ENCODE peak calls at places on chromosomes 13 and 19, in six cellular contexts. N is breast epithelium; D is A549; X is psoas muscle; C is naive thymus-derived CD4-positive, alpha-beta T cell; P is PC-9. Y is an unnamed sample.
A peak's percentile ranks its signal among the peaks of the same experiment; 100 is the strongest.

GRCh38 chr19:4877753-4878490 is 10.5 kb upstream of the PLIN3 start:
- DNase-seq in P (no peak), C (no peak), N (peak; percentile 86), X (peak; percentile 94), D (no peak), Y (no peak)

GRCh38 chr13:36981156-36981743 is 17.9 kb downstream of the ALG5 start:
- DNase-seq in C (no peak), X (no peak), P (no peak), N (no peak), D (peak; percentile 45), Y (no peak)

GRCh38 chr13:26561636-26562537 is 4.4 kb downstream of the WASF3 start:
- DNase-seq in P (no peak), X (no peak), N (no peak), D (no peak), C (no peak), Y (no peak)

GRCh38 chr19:6802336-6803035 is 30.0 kb downstream of the VAV1 start:
- DNase-seq in P (peak; percentile 35), D (peak; percentile 79), X (peak; percentile 50), C (peak; percentile 44), N (peak; percentile 19), Y (peak; percentile 51)

GRCh38 chr13:42398542-42398941 is 126.6 kb downstream of the AKAP11 start:
- DNase-seq in D (no peak), N (no peak), X (no peak), C (no peak), P (no peak), Y (no peak)

GRCh38 chr19:27740396-27740795 is 1472.6 kb downstream of the UQCRFS1 start:
- DNase-seq in P (no peak), C (no peak), X (no peak), N (no peak), D (no peak), Y (no peak)

GRCh38 chr13:99636728-99637353 is 135.6 kb downstream of the TM9SF2 start:
- DNase-seq in P (no peak), D (no peak), C (no peak), N (no peak), X (no peak), Y (no peak)

GRCh38 chr13:69124996-69125395 is 982.6 kb upstream of the ATXN8OS start:
- DNase-seq in D (no peak), X (no peak), C (no peak), P (no peak), N (no peak), Y (no peak)

GRCh38 chr13:40983725-40984669 is 35.1 kb downstream of the ELF1 start:
- DNase-seq in D (no peak), N (no peak), P (no peak), C (no peak), X (no peak), Y (no peak)

GRCh38 chr13:39451860-39452301 is 151.1 kb downstream of the LHFPL6 start:
- DNase-seq in X (peak; percentile 67), P (no peak), D (no peak), N (no peak), C (no peak), Y (no peak)

GRCh38 chr13:20713014-20713376 is 9.5 kb downstream of the IL17D start:
- DNase-seq in C (no peak), D (no peak), X (no peak), N (no peak), P (no peak), Y (no peak)

GRCh38 chr19:33212773-33213172 is 12.9 kb downstream of the SLC7A10 start:
- DNase-seq in X (peak; percentile 31), C (no peak), D (no peak), P (no peak), N (no peak), Y (peak; percentile 84)

GRCh38 chr19:7840629-7841028 is 10.6 kb downstream of the EVI5L start:
- DNase-seq in X (no peak), D (no peak), N (no peak), C (no peak), P (no peak), Y (no peak)

GRCh38 chr13:51804295-51805172 is 571 bp upstream of the DHRS12 start:
- DNase-seq in X (peak; percentile 65), D (no peak), C (peak; percentile 66), P (no peak), N (peak; percentile 50), Y (no peak)

GRCh38 chr13:21453352-21454089 is 5.6 kb downstream of the ZDHHC20 start:
- DNase-seq in D (no peak), P (no peak), N (no peak), X (no peak), C (no peak), Y (no peak)

GRCh38 chr19:1312732-1313694 is 27.3 kb downstream of the EFNA2 start:
- DNase-seq in X (no peak), N (no peak), C (no peak), D (peak; percentile 70), P (peak; percentile 61), Y (no peak)

GRCh38 chr19:2150794-2151338 is 500 bp downstream of the AP3D1 start:
- DNase-seq in N (peak; percentile 36), D (no peak), P (peak; percentile 17), C (peak; percentile 20), X (peak; percentile 71), Y (peak; percentile 72)

GRCh38 chr13:40272776-40273139 is 393.7 kb downstream of the FOXO1 start:
- DNase-seq in P (peak; percentile 19), C (no peak), X (no peak), D (no peak), N (no peak), Y (no peak)

GRCh38 chr19:13613447-13613846 is 107.2 kb upstream of the CACNA1A start:
- DNase-seq in X (no peak), C (no peak), D (no peak), P (no peak), N (no peak), Y (no peak)
- H3K4me1 ChIP-seq in X (no peaks in the 10 kb centered on the region), C (no peaks in the 10 kb centered on the region), D (peaks cover 7% of the 10 kb centered on the region), P (no peaks in the 10 kb centered on the region), N (no peaks in the 10 kb centered on the region), Y (no peaks in the 10 kb centered on the region)

DNA sequence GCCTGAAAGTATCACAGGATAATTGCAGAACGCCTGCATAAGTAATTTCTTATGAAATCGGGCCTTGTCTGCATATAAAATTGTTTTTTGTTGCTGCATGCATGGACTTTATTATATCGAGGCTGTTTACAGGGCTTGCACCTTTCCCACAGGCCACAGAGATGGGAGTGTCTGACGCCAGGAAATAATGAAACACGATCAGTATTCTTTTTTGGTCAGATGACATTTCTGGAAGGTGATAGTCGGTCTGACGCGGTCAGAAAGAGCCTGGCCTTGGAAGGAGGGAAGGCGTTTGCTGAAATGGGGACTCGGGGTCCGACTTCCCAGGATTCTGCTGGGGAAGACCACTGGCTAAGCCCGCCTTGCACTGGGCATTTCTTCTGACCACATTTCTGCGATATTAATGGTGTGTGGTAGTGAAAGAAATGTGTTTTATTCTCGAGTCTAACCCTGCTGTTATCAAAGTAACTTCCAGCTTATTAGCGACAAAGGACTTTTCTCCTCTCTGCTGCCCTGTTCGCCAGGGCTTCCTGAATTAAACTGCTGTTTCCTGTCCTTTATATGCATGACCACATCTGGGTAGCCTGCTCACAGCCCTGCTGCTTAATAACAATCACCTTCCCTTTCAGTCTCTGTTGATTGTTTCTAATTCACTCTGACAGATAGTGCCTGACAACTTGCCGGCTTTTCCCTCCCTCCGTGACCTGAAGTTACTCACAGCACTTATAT is 11.6 kb upstream of the ZNF536 start:
- DNase-seq in P (no peak), D (no peak), C (no peak), X (no peak), N (no peak), Y (no peak)
- H3K4me3 ChIP-seq in P (no peak overlapping the region), D (no peak overlapping the region), C (no peak overlapping the region), X (peak overlapping the region; percentile 49), N (no peak overlapping the region), Y (no peak overlapping the region)

DNA sequence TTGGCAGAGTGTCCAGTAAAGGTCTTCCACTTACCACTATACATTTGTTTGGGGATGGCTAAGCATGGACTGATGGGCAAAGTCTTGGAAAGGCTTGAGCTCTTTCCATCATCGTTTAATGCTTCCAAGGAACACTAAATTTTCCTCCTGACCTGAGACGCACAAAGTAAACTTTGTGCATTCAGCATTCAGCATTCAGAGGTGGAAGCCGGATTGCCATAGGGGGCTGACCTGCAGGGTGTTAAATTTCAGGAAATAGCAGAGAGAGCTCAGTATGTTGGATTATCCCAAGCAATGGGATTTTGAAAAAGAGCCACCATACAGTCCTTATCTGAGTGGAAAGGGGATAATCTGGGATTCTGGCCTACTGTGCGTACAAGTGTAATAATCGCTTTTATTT is 14.0 kb downstream of the ZNF552 start:
- DNase-seq in D (no peak), X (no peak), N (no peak), P (no peak), C (no peak), Y (no peak)
- H3K4me1 ChIP-seq in D (no peaks in the 10 kb centered on the region), X (peaks cover 13% of the 10 kb centered on the region), N (peaks cover 8% of the 10 kb centered on the region), P (peaks cover 30% of the 10 kb centered on the region), C (peaks cover 11% of the 10 kb centered on the region), Y (peaks cover 34% of the 10 kb centered on the region)

GRCh38 chr13:110636053-110636475 is 20.7 kb downstream of the NAXD start:
- DNase-seq in P (no peak), D (no peak), N (no peak), C (no peak), X (no peak), Y (no peak)

GRCh38 chr13:110636701-110637201 is 21.4 kb downstream of the NAXD start:
- DNase-seq in C (no peak), P (no peak), N (no peak), X (no peak), D (no peak), Y (no peak)

GRCh38 chr13:110638253-110638652 is 22.9 kb downstream of the NAXD start:
- DNase-seq in D (no peak), X (no peak), P (no peak), C (no peak), N (no peak), Y (no peak)

GRCh38 chr13:110637747-110638146 is 22.4 kb downstream of the NAXD start:
- DNase-seq in P (no peak), C (no peak), N (no peak), D (no peak), X (no peak), Y (no peak)

GRCh38 chr13:110637275-110637674 is 21.9 kb downstream of the NAXD start:
- DNase-seq in P (no peak), D (no peak), N (no peak), C (no peak), X (no peak), Y (no peak)
- H3K4me3 ChIP-seq in P (no peak overlapping the region), D (no peak overlapping the region), N (no peak overlapping the region), C (no peak overlapping the region), X (no peak overlapping the region), Y (no peak overlapping the region)